ENCODE peak calls at places on chromosome 2, in five cellular contexts. T is astrocyte of the cerebellum, L is fibroblast of pulmonary artery, M is adrenal gland, F is stomach. Z is an unnamed sample.

GRCh38 chr2:64228126-64228678 is 84.0 kb upstream of the PELI1 start:
- DNase-seq in F (peak), M (peak), L (peak), T (no peak), Z (no peak)

GRCh38 chr2:37414470-37414949 is 70.1 kb downstream of the QPCT start:
- DNase-seq in M (no peak), L (peak), T (peak), F (no peak), Z (peak)

GRCh38 chr2:173869244-173869643 is 95.9 kb downstream of the SP3 start:
- DNase-seq in T (no peak), F (no peak), M (no peak), L (no peak), Z (no peak)

GRCh38 chr2:37585982-37586621 is 85.3 kb downstream of the CDC42EP3 start:
- DNase-seq in L (peak), M (peak), F (peak), T (peak), Z (no peak)

GRCh38 chr2:241218131-241219029 is 29.9 kb downstream of the ANO7 start:
- DNase-seq in L (no peak), T (no peak), M (peak), F (peak), Z (no peak)

GRCh38 chr2:240795916-240796510 is 24.0 kb downstream of the KIF1A start:
- DNase-seq in M (no peak), T (no peak), F (no peak), L (no peak), Z (no peak)

GRCh38 chr2:70454936-70455544 is 98.6 kb downstream of the TGFA start:
- DNase-seq in T (no peak), M (no peak), F (no peak), L (no peak), Z (no peak)

GRCh38 chr2:159098374-159098773 is 129.9 kb downstream of the TANC1 start:
- DNase-seq in L (no peak), T (no peak), M (no peak), F (no peak), Z (no peak)

GRCh38 chr2:112465373-112465772 is 16.6 kb upstream of the TTL start:
- DNase-seq in F (no peak), T (no peak), L (peak), M (no peak), Z (no peak)

GRCh38 chr2:47699533-47700215 is 83.3 kb upstream of the MSH6 start:
- DNase-seq in T (no peak), F (no peak), M (no peak), L (no peak), Z (no peak)

GRCh38 chr2:9488583-9489547 is 14.5 kb downstream of the IAH1 start:
- DNase-seq in M (no peak), F (no peak), T (no peak), L (no peak), Z (no peak)

GRCh38 chr2:16629770-16630169 is 35.9 kb downstream of the CYRIA start:
- DNase-seq in M (no peak), L (no peak), F (no peak), T (no peak), Z (no peak)

GRCh38 chr2:177078416-177078815 is 134.2 kb upstream of the HNRNPA3 start:
- DNase-seq in M (no peak), F (peak), L (peak), T (no peak), Z (peak)

GRCh38 chr2:237429761-237430160 is 15.8 kb upstream of the COL6A3 start:
- DNase-seq in T (no peak), M (no peak), L (no peak), F (no peak), Z (no peak)

GRCh38 chr2:176924909-176925548 is 287.6 kb upstream of the HNRNPA3 start:
- DNase-seq in T (no peak), L (no peak), F (no peak), M (no peak), Z (no peak)

GRCh38 chr2:96091141-96091710 is 25.1 kb downstream of the ADRA2B start:
- DNase-seq in F (peak), M (no peak), L (no peak), T (no peak), Z (no peak)

GRCh38 chr2:88826399-88826798 is 134.9 kb downstream of the RPIA start:
- DNase-seq in T (no peak), M (no peak), L (no peak), F (no peak), Z (no peak)

GRCh38 chr2:75589344-75590105 is 28.8 kb upstream of the EVA1A start:
- DNase-seq in T (no peak), M (no peak), F (no peak), L (peak), Z (no peak)

GRCh38 chr2:28247326-28247725 is 145.3 kb upstream of the FOSL2 start:
- DNase-seq in M (no peak), L (no peak), T (no peak), F (no peak), Z (no peak)

GRCh38 chr2:28247747-28248146 is 144.9 kb upstream of the FOSL2 start:
- DNase-seq in T (no peak), L (no peak), M (no peak), F (no peak), Z (no peak)

GRCh38 chr2:28251337-28251736 is 141.3 kb upstream of the FOSL2 start:
- DNase-seq in M (no peak), F (no peak), T (no peak), L (no peak), Z (no peak)

GRCh38 chr2:28252308-28252707 is 140.3 kb upstream of the FOSL2 start:
- DNase-seq in M (no peak), L (no peak), F (no peak), T (no peak), Z (no peak)

DNA sequence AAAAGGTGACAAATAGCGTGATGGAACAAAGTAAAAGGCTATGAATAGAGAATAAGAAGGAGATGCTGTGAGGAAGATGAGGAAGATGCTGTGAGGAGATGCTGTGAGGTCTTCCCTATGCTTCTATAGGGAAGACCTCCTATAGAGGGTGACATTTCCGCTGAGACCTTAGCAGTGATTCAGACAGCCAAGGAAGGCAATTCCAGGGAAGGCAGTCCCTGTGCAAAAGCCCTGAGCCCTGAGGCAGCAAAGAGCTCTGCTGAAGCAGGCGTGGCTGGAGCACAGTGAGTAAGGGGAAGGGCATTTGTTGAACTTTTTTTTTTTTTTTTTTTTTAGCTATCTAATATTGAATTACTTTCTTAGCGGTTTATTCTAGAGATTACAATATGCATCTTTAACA is 142.7 kb upstream of the FOSL2 start:
- DNase-seq in F (no peak), T (peak), M (no peak), L (peak), Z (no peak)
- TF ChIP-seq CTCF in F (no peak), T (no peak), M (no peak), L (no peak), Z (no peak)

GRCh38 chr2:43344911-43345373 is 118.5 kb upstream of the ZFP36L2 start:
- DNase-seq in M (no peak), T (no peak), F (no peak), L (no peak), Z (no peak)

GRCh38 chr2:43345872-43346271 is 119.5 kb upstream of the ZFP36L2 start:
- DNase-seq in F (no peak), L (no peak), M (no peak), T (no peak), Z (no peak)

GRCh38 chr2:43347751-43348150 is 121.3 kb upstream of the ZFP36L2 start:
- DNase-seq in M (no peak), F (no peak), T (no peak), L (no peak), Z (no peak)

GRCh38 chr2:43345391-43345813 is 119.0 kb upstream of the ZFP36L2 start:
- DNase-seq in F (no peak), T (peak), M (no peak), L (no peak), Z (peak)

DNA sequence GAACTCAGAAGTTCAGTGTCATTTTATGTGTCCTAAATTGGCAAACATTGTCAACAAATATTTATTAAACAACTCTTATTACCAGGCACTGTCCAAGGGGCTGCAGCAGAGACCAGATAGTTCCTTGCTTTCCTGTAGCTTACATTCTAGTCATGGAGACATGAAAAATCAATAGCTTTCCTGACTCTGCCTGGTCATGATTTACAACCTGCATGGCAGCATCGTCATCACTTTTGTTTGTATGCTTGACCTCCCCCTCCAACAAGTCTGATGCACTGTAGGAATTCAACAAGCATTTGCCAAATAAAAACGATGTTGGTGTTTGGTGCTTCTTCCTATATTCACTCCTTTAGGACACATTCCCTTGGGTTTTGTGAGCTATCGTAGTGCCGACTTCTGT is 120.2 kb upstream of the ZFP36L2 start:
- DNase-seq in L (no peak), T (no peak), F (no peak), M (no peak), Z (no peak)
- H3K4me3 ChIP-seq in L (no peak), T (no peak), F (no peak), M (no peak), Z (no peak)

GRCh38 chr2:42385225-42385624 is 24.2 kb upstream of the COX7A2L start:
- DNase-seq in F (no peak), L (peak), M (no peak), T (no peak), Z (no peak)
- TF ChIP-seq CTCF in F (no peak), L (peak), M (no peak), T (peak), Z (peak)

GRCh38 chr2:24412812-24413211 is 52.5 kb upstream of the ITSN2 start:
- DNase-seq in M (no peak), T (no peak), F (no peak), L (no peak), Z (no peak)

GRCh38 chr2:24410976-24411375 is 50.6 kb upstream of the ITSN2 start:
- DNase-seq in L (no peak), F (no peak), T (no peak), M (no peak), Z (no peak)

GRCh38 chr2:24411488-24412146 is 51.3 kb upstream of the ITSN2 start:
- DNase-seq in T (no peak), F (no peak), L (no peak), M (no peak), Z (no peak)

GRCh38 chr2:24409166-24409565 is 48.8 kb upstream of the ITSN2 start:
- DNase-seq in T (no peak), L (no peak), F (no peak), M (no peak), Z (no peak)

DNA sequence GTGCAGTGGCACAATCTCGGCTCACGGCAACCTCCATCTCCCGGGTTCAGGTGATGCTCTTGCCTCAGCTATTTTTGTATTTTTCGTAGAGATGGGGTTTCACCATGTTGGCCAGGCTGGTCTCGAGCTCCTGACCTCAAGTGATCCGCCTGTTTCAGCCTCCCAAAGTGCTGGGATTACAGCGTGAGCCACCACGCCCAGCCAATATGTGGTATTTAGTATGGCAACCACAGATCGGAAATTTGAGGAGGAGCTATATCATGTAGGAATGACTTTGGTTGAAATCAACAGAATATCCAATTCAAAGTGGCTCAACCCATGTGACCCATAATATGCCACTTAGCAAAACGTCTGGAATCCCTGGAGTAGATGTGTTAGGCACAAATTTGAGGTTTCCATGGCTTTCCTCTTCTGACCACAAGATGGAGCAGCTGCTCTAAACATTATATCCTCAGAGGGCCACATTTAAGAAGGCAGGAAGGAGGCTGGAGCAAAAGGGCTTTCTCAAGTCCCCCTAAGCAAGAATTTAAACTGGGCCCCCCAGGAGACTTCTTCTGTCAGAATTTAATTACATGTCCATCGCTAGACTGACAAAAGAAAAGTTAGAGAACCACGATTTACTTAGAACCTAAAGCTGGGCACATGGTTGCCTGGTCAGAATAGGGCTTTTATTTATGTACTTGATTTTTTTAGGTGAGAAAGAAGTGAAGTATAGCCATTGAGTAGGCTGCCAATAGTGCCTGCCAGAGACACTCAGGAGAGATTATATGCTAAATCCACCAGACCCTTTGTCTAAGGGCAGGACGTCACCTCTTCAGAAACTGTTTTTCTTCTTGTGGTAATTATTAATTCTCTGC is 49.6 kb upstream of the ITSN2 start:
- DNase-seq in F (peak), M (peak), T (peak), L (peak), Z (no peak)
- H3K4me3 ChIP-seq in F (no peak), M (no peak), T (no peak), L (no peak), Z (no peak)